ENCODE peak calls at places on chromosomes 3 and 15, in nine cellular contexts. U is astrocyte of the spinal cord, J is lower leg skin, Q is HFF-Myc, X is AG04450, M is tibial artery, K is A549, R is cardiac fibroblast, F is right cardiac atrium. N is an unnamed sample.

GRCh38 chr15:94097567-94097966 is 133.8 kb upstream of the MCTP2 start:
- DNase-seq in X (no peak), K (no peak), Q (no peak), R (no peak), F (no peak), J (no peak), U (peak), M (no peak), N (no peak)

GRCh38 chr15:77606142-77607034 is 26.3 kb downstream of the LINGO1 start:
- DNase-seq in M (no peak), U (no peak), Q (no peak), J (no peak), X (no peak), R (peak), K (no peak), F (no peak), N (no peak)

GRCh38 chr3:130609166-130609574 is 92.2 kb downstream of the COL6A6 start:
- DNase-seq in J (peak), X (no peak), M (peak), K (no peak), R (no peak), F (peak), Q (no peak), U (peak), N (peak)

GRCh38 chr3:29515451-29515850 is 234.6 kb downstream of the RBMS3 start:
- DNase-seq in R (peak), X (no peak), M (no peak), Q (no peak), J (no peak), U (peak), F (no peak), K (no peak), N (no peak)

GRCh38 chr3:186849392-186849975 is 7.0 kb downstream of the ADIPOQ start:
- DNase-seq in J (no peak), U (peak), R (peak), F (no peak), X (no peak), M (no peak), Q (no peak), K (peak), N (no peak)

GRCh38 chr15:85024509-85025336 is 43.1 kb downstream of the PDE8A start:
- DNase-seq in M (no peak), K (peak), X (no peak), R (peak), J (no peak), F (no peak), U (peak), Q (no peak), N (no peak)

GRCh38 chr3:104279617-104280016 is 1087.1 kb upstream of the ALCAM start:
- DNase-seq in M (no peak), J (no peak), U (peak), R (peak), X (no peak), F (no peak), Q (peak), K (no peak), N (no peak)

GRCh38 chr3:51953445-51953844 is 1.7 kb upstream of the GPR62 start:
- DNase-seq in U (peak), F (no peak), Q (no peak), X (peak), J (no peak), K (no peak), R (peak), M (no peak), N (no peak)

GRCh38 chr3:146589899-146590508 is 15.1 kb downstream of the PLSCR5 start:
- DNase-seq in F (no peak), M (no peak), K (peak), U (peak), R (peak), Q (no peak), J (no peak), X (peak), N (no peak)

GRCh38 chr15:77276096-77276495 is 143.8 kb downstream of the PEAK1 start:
- DNase-seq in J (no peak), Q (no peak), M (no peak), R (no peak), K (no peak), U (no peak), X (no peak), F (no peak), N (no peak)

GRCh38 chr3:103137830-103138229 is 703.0 kb downstream of the ZPLD1 start:
- DNase-seq in J (no peak), Q (no peak), R (no peak), X (no peak), M (no peak), K (no peak), F (no peak), U (no peak), N (no peak)

GRCh38 chr3:133927543-133928066 is 31.9 kb upstream of the RAB6B start:
- DNase-seq in F (peak), M (peak), K (peak), R (peak), Q (no peak), X (no peak), J (no peak), U (peak), N (peak)

GRCh38 chr3:158434412-158435038 is 136.5 kb upstream of the MLF1 start:
- DNase-seq in R (peak), K (peak), X (peak), F (peak), J (peak), U (peak), M (peak), Q (peak), N (peak)

GRCh38 chr15:52208306-52208946 is 17.2 kb upstream of the GNB5 start:
- DNase-seq in Q (peak), X (peak), U (peak), K (peak), M (no peak), F (peak), J (no peak), R (peak), N (peak)

GRCh38 chr3:129123314-129124060 is 1.9 kb upstream of the RAB43 start:
- DNase-seq in Q (no peak), X (no peak), J (no peak), K (peak), F (no peak), R (no peak), M (no peak), U (no peak), N (no peak)

GRCh38 chr3:39919281-39919680 is 109.9 kb downstream of the MYRIP start:
- DNase-seq in F (no peak), K (no peak), Q (no peak), J (no peak), R (no peak), X (no peak), M (no peak), U (no peak), N (no peak)

GRCh38 chr15:90883971-90884718 is at the start of gene FES:
- DNase-seq in Q (no peak), J (no peak), K (no peak), M (peak), X (no peak), F (peak), R (no peak), U (peak), N (peak)

GRCh38 chr3:10837849-10838248 is 21.8 kb downstream of the SLC6A11 start:
- DNase-seq in X (no peak), Q (no peak), J (no peak), R (no peak), U (no peak), M (no peak), K (no peak), F (no peak), N (no peak)

GRCh38 chr3:42613462-42613861 is 13.0 kb downstream of the NKTR start:
- DNase-seq in X (no peak), K (no peak), M (no peak), U (no peak), J (no peak), F (no peak), R (peak), Q (no peak), N (no peak)

GRCh38 chr3:50242778-50243551 is 7.0 kb downstream of the GNAI2 start:
- DNase-seq in R (peak), J (peak), K (no peak), F (peak), X (no peak), Q (no peak), U (peak), M (peak), N (peak)

GRCh38 chr15:78131295-78132021 is at the start of gene CIB2:
- DNase-seq in R (peak), J (no peak), X (peak), K (peak), F (peak), Q (no peak), M (peak), U (peak), N (peak)

GRCh38 chr15:59268980-59269472 is 62.4 kb downstream of the LDHAL6B start:
- DNase-seq in U (no peak), J (no peak), F (no peak), Q (no peak), R (no peak), M (no peak), X (no peak), K (no peak), N (no peak)

GRCh38 chr15:69467636-69468035 is 15.0 kb downstream of the RPLP1 start:
- DNase-seq in M (no peak), U (no peak), F (no peak), K (no peak), X (no peak), J (no peak), Q (no peak), R (no peak), N (no peak)

GRCh38 chr3:110180733-110181132 is 843.4 kb upstream of the DPPA4 start:
- DNase-seq in X (no peak), J (peak), R (peak), U (peak), K (no peak), M (peak), Q (peak), F (no peak), N (peak)

GRCh38 chr3:39443530-39443929 is 23.9 kb upstream of the MOBP start:
- DNase-seq in U (no peak), F (no peak), J (no peak), K (no peak), Q (no peak), M (no peak), R (no peak), X (no peak), N (no peak)

GRCh38 chr3:108118038-108118727 is 27.4 kb upstream of the CD47 start:
- DNase-seq in J (no peak), U (no peak), F (no peak), Q (no peak), M (no peak), R (no peak), K (no peak), X (no peak), N (no peak)

GRCh38 chr15:66841953-66842681 is 140.1 kb downstream of the SMAD6 start:
- DNase-seq in F (peak), X (peak), R (peak), Q (no peak), K (peak), J (peak), U (peak), M (peak), N (peak)

GRCh38 chr15:63329567-63330350 is 51.9 kb downstream of the CA12 start:
- DNase-seq in F (no peak), U (peak), Q (no peak), K (no peak), M (no peak), R (no peak), J (no peak), X (no peak), N (no peak)

GRCh38 chr3:37892917-37893595 is 31.4 kb downstream of the CTDSPL start:
- DNase-seq in K (no peak), X (no peak), R (peak), U (no peak), M (no peak), F (peak), J (peak), Q (no peak), N (peak)

GRCh38 chr3:178618197-178618596 is 82.0 kb downstream of the KCNMB2 start:
- DNase-seq in J (no peak), Q (no peak), R (peak), M (no peak), F (no peak), X (no peak), K (no peak), U (no peak), N (no peak)

GRCh38 chr15:65962187-65962586 is 92.9 kb downstream of the RAB11A start:
- DNase-seq in M (no peak), X (no peak), J (no peak), F (peak), K (no peak), Q (no peak), R (peak), U (no peak), N (no peak)

GRCh38 chr3:101902041-101902440 is 52.7 kb downstream of the NFKBIZ start:
- DNase-seq in F (no peak), R (peak), Q (peak), J (no peak), K (peak), U (peak), M (no peak), X (peak), N (no peak)

GRCh38 chr3:158106773-158107461 is 697 bp upstream of the SHOX2 start:
- DNase-seq in X (no peak), Q (no peak), R (no peak), U (peak), J (no peak), M (no peak), F (no peak), K (peak), N (no peak)

GRCh38 chr3:122660575-122660974 is 20.1 kb upstream of the PARP14 start:
- DNase-seq in M (no peak), R (peak), F (no peak), X (no peak), J (no peak), U (no peak), K (no peak), Q (no peak), N (no peak)

GRCh38 chr3:31532587-31533168 is at the start of gene STT3B:
- DNase-seq in M (peak), X (peak), K (peak), U (no peak), R (peak), F (peak), Q (peak), J (no peak), N (peak)

GRCh38 chr3:31539275-31539674 is 6.5 kb downstream of the STT3B start:
- DNase-seq in J (no peak), Q (no peak), U (no peak), M (no peak), X (no peak), K (no peak), R (no peak), F (no peak), N (no peak)

GRCh38 chr3:31534036-31534435 is 1.3 kb downstream of the STT3B start:
- DNase-seq in Q (no peak), U (no peak), J (no peak), M (no peak), F (no peak), R (no peak), X (no peak), K (peak), N (no peak)

GRCh38 chr3:31533169-31533870 is 595 bp downstream of the STT3B start:
- DNase-seq in K (peak), F (peak), M (peak), R (peak), U (peak), J (peak), Q (no peak), X (no peak), N (peak)

DNA sequence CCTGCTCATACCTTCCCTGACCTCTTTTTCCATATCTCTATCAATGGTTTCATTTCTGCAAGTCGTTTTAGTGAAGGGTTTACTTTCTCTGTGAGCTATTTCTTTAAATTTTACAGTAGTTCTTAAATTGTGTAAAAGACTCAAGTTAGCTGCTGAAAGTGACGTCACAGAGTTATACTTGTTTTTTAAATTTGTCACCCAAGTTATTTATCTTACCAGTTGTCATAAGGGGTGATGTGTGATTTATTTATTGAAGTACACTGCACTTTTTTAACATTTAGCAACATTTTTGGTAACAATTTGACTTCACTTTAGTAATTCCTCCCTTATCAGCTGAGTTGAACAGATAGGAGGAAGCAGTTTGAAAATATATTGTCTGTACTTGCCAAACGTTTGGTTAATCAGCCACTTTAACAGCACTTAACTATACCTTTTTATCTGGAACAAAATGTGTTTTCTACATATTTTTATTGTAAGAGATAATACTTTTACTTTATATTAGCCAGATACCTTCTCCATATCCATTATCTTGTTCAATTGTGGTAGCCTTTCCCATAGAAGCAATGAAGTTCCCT is 3.8 kb downstream of the STT3B start:
- DNase-seq in K (no peak), U (no peak), J (no peak), Q (no peak), R (peak), F (no peak), X (no peak), M (no peak), N (no peak)
- H3K4me3 ChIP-seq in K (no peak), U (no peak), J (no peak), Q (no peak), R (no peak), F (peak), X (no peak), M (no peak), N (peak)

GRCh38 chr15:88913017-88913849 is at the start of gene MFGE8:
- DNase-seq in R (peak), U (peak), X (no peak), J (peak), F (peak), K (peak), M (peak), Q (no peak), N (peak)
- H3K4me3 ChIP-seq in R (peak), U (peak), X (peak), J (peak), F (peak), K (peak), M (peak), Q (peak), N (peak)

GRCh38 chr3:127628426-127628787 is 578 bp upstream of the PODXL2 start:
- DNase-seq in F (no peak), U (no peak), Q (no peak), X (no peak), R (no peak), K (no peak), M (no peak), J (no peak), N (no peak)
- H3K4me3 ChIP-seq in F (no peak), U (no peak), Q (no peak), X (no peak), R (no peak), K (peak), M (peak), J (no peak), N (no peak)

GRCh38 chr3:60764870-60765269 is 486.4 kb downstream of the FHIT start:
- DNase-seq in J (no peak), Q (no peak), M (no peak), X (no peak), U (no peak), R (no peak), K (no peak), F (no peak), N (no peak)
- H3K4me3 ChIP-seq in J (no peak), Q (no peak), M (no peak), X (no peak), U (no peak), R (no peak), K (no peak), F (no peak), N (no peak)